ENCODE peak calls at places on chromosomes 11 and 22, in five cellular contexts. Q, S, C, R and V are unnamed samples.

GRCh38 chr11:34653851-34654490 is 33.1 kb downstream of the EHF start:
- DNase-seq in Q (peak; percentile 81), S (no peak), C (no peak), R (peak; percentile 95), V (no peak)

GRCh38 chr22:23742505-23743264 is 8.2 kb downstream of the ZNF70 start:
- DNase-seq in Q (peak; percentile 93), S (no peak), C (no peak), R (no peak), V (no peak)

GRCh38 chr11:78208257-78209165 is 19.8 kb downstream of the USP35 start:
- DNase-seq in Q (no peak), S (no peak), C (no peak), R (peak; percentile 40), V (no peak)

GRCh38 chr11:12173111-12173510 is 62.7 kb downstream of the MICAL2 start:
- DNase-seq in Q (no peak), S (no peak), C (no peak), R (no peak), V (no peak)

GRCh38 chr22:35409783-35410662 is 10.1 kb downstream of the MCM5 start:
- DNase-seq in Q (no peak), S (peak; percentile 15), C (no peak), R (peak; percentile 12), V (no peak)

GRCh38 chr11:16982256-16982671 is 31.9 kb downstream of the PLEKHA7 start:
- DNase-seq in Q (no peak), S (no peak), C (no peak), R (no peak), V (no peak)

GRCh38 chr11:71252782-71253730 is 679 bp upstream of the SHANK2 start:
- DNase-seq in Q (no peak), S (no peak), C (peak; percentile 78), R (peak; percentile 58), V (no peak)

GRCh38 chr11:126886085-126886484 is 114.5 kb downstream of the KIRREL3 start:
- DNase-seq in Q (no peak), S (no peak), C (no peak), R (no peak), V (no peak)

GRCh38 chr11:68660066-68660810 is 24.1 kb upstream of the GAL start:
- DNase-seq in Q (no peak), S (no peak), C (no peak), R (no peak), V (no peak)

GRCh38 chr22:40541300-40541699 is 95.2 kb downstream of the MRTFA start:
- DNase-seq in Q (no peak), S (no peak), C (no peak), R (no peak), V (no peak)

GRCh38 chr11:76115555-76115954 is 90.7 kb downstream of the WNT11 start:
- DNase-seq in Q (no peak), S (no peak), C (no peak), R (no peak), V (no peak)
- H3K4me3 ChIP-seq in Q (no peak overlapping the region), S (no peak overlapping the region), C (no peak overlapping the region), R (no peak overlapping the region), V (no peak overlapping the region)

GRCh38 chr22:36660931-36661330 is 42.6 kb downstream of the CACNG2 start:
- DNase-seq in Q (no peak), S (no peak), C (no peak), R (no peak), V (no peak)

GRCh38 chr22:36658900-36659299 is 44.7 kb downstream of the CACNG2 start:
- DNase-seq in Q (no peak), S (no peak), C (no peak), R (peak; percentile 11), V (no peak)

GRCh38 chr22:36662981-36663380 is 40.6 kb downstream of the CACNG2 start:
- DNase-seq in Q (no peak), S (no peak), C (no peak), R (no peak), V (no peak)

GRCh38 chr22:36659762-36660509 is 43.6 kb downstream of the CACNG2 start:
- DNase-seq in Q (peak; percentile 96), S (peak; percentile 17), C (peak; percentile 66), R (peak; percentile 91), V (no peak)

DNA sequence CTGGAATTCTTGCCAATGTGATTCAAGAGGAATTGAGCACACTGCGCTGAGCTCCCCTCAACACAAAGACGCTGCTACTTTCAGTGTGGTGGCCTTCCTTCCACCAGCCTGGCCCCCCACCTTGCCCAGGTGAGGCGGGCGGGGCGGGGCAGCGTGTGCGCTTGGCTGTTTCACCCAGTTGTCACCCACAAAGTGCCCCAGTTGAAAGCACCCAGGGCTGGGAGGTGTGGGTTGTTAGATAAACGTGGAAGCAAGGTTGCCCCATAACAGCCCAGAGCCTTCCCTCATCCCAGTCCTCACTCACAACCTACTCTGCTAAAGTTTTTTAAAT is 43.1 kb downstream of the CACNG2 start:
- DNase-seq in Q (no peak), S (no peak), C (no peak), R (no peak), V (no peak)
- H3K4me3 ChIP-seq in Q (no peak overlapping the region), S (no peak overlapping the region), C (no peak overlapping the region), R (no peak overlapping the region), V (no peak overlapping the region)

GRCh38 chr11:67406969-67407699 is 3.3 kb downstream of the TBC1D10C start:
- DNase-seq in Q (no peak), S (peak; percentile 43), C (peak; percentile 33), R (no peak), V (no peak)
- H3K4me3 ChIP-seq in Q (no peak overlapping the region), S (peak overlapping the region; percentile 66), C (no peak overlapping the region), R (no peak overlapping the region), V (no peak overlapping the region)

DNA sequence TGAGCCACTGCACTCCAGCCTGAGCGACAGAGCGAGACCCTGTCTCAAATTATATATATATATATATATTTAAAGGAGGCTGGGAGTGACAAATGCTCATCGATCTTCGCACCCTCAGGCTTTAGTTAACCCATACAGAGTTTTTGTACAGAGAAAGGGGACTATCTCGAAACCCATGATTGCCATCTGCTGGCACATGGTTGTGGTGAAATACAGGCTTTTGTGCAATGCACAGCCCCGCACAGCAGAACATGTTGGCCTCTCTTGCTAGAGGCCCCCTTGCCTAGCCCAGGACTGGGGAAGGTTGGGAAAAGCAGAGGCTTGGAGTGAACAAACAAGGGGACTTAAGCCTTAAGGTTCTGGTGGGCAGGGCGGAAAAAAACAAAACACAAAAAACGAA is 3.6 kb downstream of the MYBPC3 start:
- DNase-seq in Q (no peak), S (no peak), C (no peak), R (peak; percentile 40), V (peak; percentile 46)
- H3K4me3 ChIP-seq in Q (no peak overlapping the region), S (no peak overlapping the region), C (no peak overlapping the region), R (no peak overlapping the region), V (no peak overlapping the region)

DNA sequence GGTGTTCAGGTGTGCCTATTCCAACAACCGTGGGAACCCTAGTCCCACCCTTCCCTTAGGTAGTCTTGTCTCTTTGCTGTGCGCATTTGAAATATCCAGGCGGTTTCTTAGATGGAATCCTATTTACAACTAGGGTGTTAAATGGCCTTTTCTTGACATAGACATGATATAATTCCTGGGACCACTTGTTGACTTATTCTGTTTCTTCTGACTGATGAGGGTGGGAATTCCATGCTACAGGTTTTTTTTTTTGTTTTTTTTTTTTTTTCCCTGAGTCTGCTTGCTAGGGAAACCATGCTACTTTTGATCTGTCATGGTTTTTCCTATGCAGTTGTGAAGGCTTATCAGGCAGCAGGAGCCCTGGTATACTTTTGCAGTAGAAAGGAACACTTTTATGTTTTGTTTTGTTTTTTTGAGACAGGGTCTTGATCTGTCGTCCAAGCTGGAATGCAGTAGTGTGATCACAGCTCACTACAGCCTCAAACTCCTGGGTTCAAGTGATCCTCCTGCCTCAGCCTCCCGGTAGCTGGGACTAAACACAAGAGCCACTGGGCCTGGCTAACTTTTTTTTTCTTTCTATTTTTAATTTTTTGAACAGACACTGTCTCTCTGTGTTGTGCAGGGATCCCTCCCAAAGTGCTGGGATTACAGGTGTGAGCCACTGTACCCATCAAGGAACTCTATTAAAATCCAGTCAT is 1.5 kb downstream of the STIM1 start:
- DNase-seq in Q (no peak), S (no peak), C (no peak), R (no peak), V (no peak)
- H3K4me3 ChIP-seq in Q (peak overlapping the region; percentile 90), S (peak overlapping the region; percentile 78), C (no peak overlapping the region), R (no peak overlapping the region), V (peak overlapping the region; percentile 81)

GRCh38 chr11:6617315-6617781 is 1.9 kb downstream of the TPP1 start:
- DNase-seq in Q (no peak), S (no peak), C (no peak), R (no peak), V (no peak)
- H3K4me3 ChIP-seq in Q (peak overlapping the region; percentile 80), S (peak overlapping the region; percentile 89), C (no peak overlapping the region), R (peak overlapping the region; percentile 86), V (no peak overlapping the region)